ENCODE peak calls at places on chromosome 6, in seven cellular contexts. B is RWPE2; W is foreskin keratinocyte; Z is adrenal gland; L is tibial nerve; M is CD4-positive, alpha-beta T cell; Q is upper lobe of right lung. R is an unnamed sample. For H3K27me3, the result is how much of the 10 kb centered on the place peaks cover.

GRCh38 chr6:134853111-134854055 is 96.5 kb downstream of the ALDH8A1 start:
- DNase-seq in B (no peak), W (peak), Z (no peak), L (no peak), M (no peak), Q (no peak), R (peak)

GRCh38 chr6:142457638-142458406 is 156.0 kb downstream of the ADGRG6 start:
- DNase-seq in B (no peak), W (no peak), Z (no peak), L (no peak), M (no peak), Q (no peak), R (no peak)

GRCh38 chr6:41878246-41878645 is 16.9 kb downstream of the USP49 start:
- DNase-seq in B (no peak), W (peak), Z (no peak), L (no peak), M (no peak), Q (no peak), R (peak)

GRCh38 chr6:137779982-137780381 is 87.1 kb upstream of the TNFAIP3 start:
- DNase-seq in B (no peak), W (no peak), Z (no peak), L (no peak), M (no peak), Q (no peak), R (no peak)

GRCh38 chr6:50966532-50966931 is 147.9 kb downstream of the TFAP2B start:
- DNase-seq in B (no peak), W (no peak), Z (no peak), L (no peak), M (no peak), Q (no peak), R (no peak)

GRCh38 chr6:167687035-167687720 is 139.5 kb upstream of the AFDN start:
- DNase-seq in B (no peak), W (no peak), Z (no peak), L (no peak), M (no peak), Q (no peak), R (no peak)

GRCh38 chr6:36252005-36252404 is 17.9 kb upstream of the PNPLA1 start:
- DNase-seq in B (no peak), W (no peak), Z (no peak), L (no peak), M (no peak), Q (no peak), R (no peak)

GRCh38 chr6:164095056-164095455 is 680.5 kb downstream of the QKI start:
- DNase-seq in B (no peak), W (no peak), Z (no peak), L (no peak), M (no peak), Q (no peak), R (no peak)

GRCh38 chr6:169950558-169950957 is 199.1 kb downstream of the ERMARD start:
- DNase-seq in B (no peak), W (no peak), Z (peak), L (no peak), M (peak), Q (no peak), R (no peak)

GRCh38 chr6:7042654-7043545 is 64.9 kb upstream of the RREB1 start:
- DNase-seq in B (no peak), W (no peak), Z (no peak), L (no peak), M (no peak), Q (no peak), R (peak)

GRCh38 chr6:15351631-15352030 is 105.8 kb downstream of the JARID2 start:
- DNase-seq in B (no peak), W (peak), Z (peak), L (peak), M (no peak), Q (no peak), R (peak)

GRCh38 chr6:38068854-38069253 is 249.3 kb downstream of the ZFAND3 start:
- DNase-seq in B (no peak), W (no peak), Z (peak), L (peak), M (no peak), Q (no peak), R (no peak)

GRCh38 chr6:15355683-15356099 is 109.8 kb downstream of the JARID2 start:
- DNase-seq in B (no peak), W (no peak), Z (no peak), L (no peak), M (no peak), Q (no peak), R (no peak)

GRCh38 chr6:29510202-29510601 is 22.4 kb upstream of the MAS1L start:
- DNase-seq in B (no peak), W (no peak), Z (peak), L (no peak), M (no peak), Q (no peak), R (no peak)
- TF ChIP-seq CTCF in B (no peak), W (peak), Z (no peak), L (no peak), M (no peak), Q (no peak), R (peak)

DNA sequence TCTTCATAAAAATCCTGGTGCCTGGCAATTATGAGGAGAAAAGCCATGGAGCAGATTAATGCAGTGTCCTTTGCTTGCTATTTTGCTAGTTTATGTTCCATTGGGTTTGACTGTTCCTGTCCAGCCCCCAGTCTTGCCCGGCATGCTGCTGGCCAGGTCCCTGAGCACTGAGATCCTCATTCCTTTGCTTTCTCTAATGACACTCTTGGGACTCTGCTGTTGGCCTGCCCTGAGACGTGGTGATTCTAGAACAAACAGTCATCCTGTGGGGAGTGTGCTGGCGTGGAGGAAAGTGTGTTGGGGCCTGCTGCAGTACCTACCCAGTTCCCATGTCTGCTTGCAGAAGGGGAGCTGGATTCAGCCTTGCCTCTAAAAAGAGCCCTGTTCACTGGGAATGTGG is 4.1 kb downstream of the MLN start:
- DNase-seq in B (no peak), W (no peak), Z (no peak), L (no peak), M (no peak), Q (no peak), R (no peak)
- H3K27me3 ChIP-seq in B (under half), W (under half), Z (under half), L (half or more), M (under half), Q (under half), R (under half)

GRCh38 chr6:26568601-26569432 is 27.9 kb upstream of the ABT1 start:
- DNase-seq in B (no peak), W (peak), Z (peak), L (peak), M (peak), Q (peak), R (peak)

GRCh38 chr6:26575494-26575939 is 21.2 kb upstream of the ABT1 start:
- DNase-seq in B (no peak), W (peak), Z (no peak), L (no peak), M (no peak), Q (no peak), R (peak)

GRCh38 chr6:26570027-26570809 is 26.5 kb upstream of the ABT1 start:
- DNase-seq in B (no peak), W (no peak), Z (no peak), L (no peak), M (no peak), Q (no peak), R (no peak)

GRCh38 chr6:26569433-26569764 is 27.4 kb upstream of the ABT1 start:
- DNase-seq in B (no peak), W (no peak), Z (no peak), L (no peak), M (no peak), Q (no peak), R (no peak)

DNA sequence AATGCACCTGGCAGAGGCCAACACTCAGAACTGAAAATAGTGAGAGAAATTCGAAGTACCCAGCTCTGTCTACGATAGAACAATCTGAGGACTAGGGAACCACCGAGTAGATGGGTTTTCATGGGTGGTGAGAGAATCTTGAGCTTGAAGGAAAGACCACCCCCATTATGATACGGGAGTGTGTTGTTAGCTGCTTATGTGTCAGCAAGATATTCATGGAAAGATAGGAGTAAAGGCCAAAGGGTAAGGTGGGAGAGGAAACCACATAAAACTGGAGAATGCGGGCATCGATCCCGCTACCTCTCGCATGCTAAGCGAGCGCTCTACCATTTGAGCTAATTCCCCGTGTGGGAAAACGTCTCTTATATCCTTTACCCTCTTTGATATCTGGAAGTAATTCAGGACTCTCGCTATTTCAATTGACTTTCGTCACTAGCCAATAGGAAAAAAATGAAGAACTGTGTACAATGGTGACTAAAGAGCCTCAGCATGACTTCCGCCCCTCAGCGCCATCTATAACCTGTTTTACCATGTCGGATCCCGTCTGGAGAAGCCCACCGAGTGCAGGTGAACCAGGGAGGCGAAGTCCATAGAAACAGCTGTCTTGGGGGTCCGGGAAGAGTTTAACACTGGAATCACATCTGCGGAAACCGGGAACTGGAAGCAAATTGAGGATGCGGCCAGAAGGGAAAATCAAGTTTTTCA is 25.0 kb upstream of the ABT1 start:
- DNase-seq in B (peak), W (peak), Z (peak), L (peak), M (no peak), Q (no peak), R (peak)
- H3K27ac ChIP-seq in B (peak), W (no peak), Z (peak), L (no peak), M (no peak), Q (peak), R (peak)

GRCh38 chr6:86706449-86706848 is 230.9 kb upstream of the HTR1E start:
- DNase-seq in B (no peak), W (no peak), Z (no peak), L (no peak), M (no peak), Q (no peak), R (no peak)
- TF ChIP-seq CTCF in B (no peak), W (no peak), Z (no peak), L (no peak), M (no peak), Q (no peak), R (no peak)

GRCh38 chr6:4774296-4774695 is 1.9 kb upstream of the CDYL start:
- DNase-seq in B (no peak), W (no peak), Z (no peak), L (no peak), M (no peak), Q (no peak), R (no peak)
- H3K27me3 ChIP-seq in B (under half), W (under half), Z (under half), L (under half), M (under half), Q (under half), R (under half)

DNA sequence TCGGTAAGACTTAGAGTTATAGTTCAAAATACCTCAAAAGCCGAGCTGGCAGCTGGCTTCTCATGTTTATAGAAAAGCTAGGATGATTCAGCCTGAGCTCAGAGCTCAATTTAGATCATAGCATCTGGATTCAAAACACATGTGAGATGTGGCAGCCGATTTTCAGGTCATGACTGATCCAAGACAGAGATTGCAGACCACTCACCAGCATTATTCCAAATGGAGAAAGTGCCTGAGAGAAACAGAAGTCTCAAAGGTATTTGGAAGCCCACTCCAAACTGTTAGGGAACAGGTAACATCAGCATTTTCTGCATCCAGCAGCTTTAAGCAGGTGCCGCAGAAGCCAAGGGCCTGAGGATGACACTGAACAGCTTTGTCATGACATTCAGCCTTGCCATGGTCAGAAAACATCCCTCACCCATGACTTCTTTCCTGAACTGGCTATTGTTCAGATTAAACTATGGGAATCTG is 102.2 kb downstream of the BACH2 start:
- DNase-seq in B (no peak), W (peak), Z (peak), L (no peak), M (no peak), Q (no peak), R (peak)
- H3K27ac ChIP-seq in B (no peak), W (peak), Z (no peak), L (no peak), M (peak), Q (no peak), R (no peak)

GRCh38 chr6:109788687-109789086 is 97.6 kb downstream of the FIG4 start:
- DNase-seq in B (no peak), W (no peak), Z (peak), L (no peak), M (no peak), Q (no peak), R (no peak)

GRCh38 chr6:109781001-109781400 is 89.9 kb downstream of the FIG4 start:
- DNase-seq in B (no peak), W (no peak), Z (no peak), L (no peak), M (no peak), Q (no peak), R (no peak)

GRCh38 chr6:109782401-109783046 is 91.4 kb downstream of the FIG4 start:
- DNase-seq in B (no peak), W (no peak), Z (no peak), L (no peak), M (no peak), Q (no peak), R (no peak)

GRCh38 chr6:109787312-109787711 is 96.2 kb downstream of the FIG4 start:
- DNase-seq in B (no peak), W (no peak), Z (no peak), L (no peak), M (no peak), Q (no peak), R (no peak)

GRCh38 chr6:109783245-109783990 is 92.3 kb downstream of the FIG4 start:
- DNase-seq in B (no peak), W (no peak), Z (peak), L (no peak), M (no peak), Q (no peak), R (no peak)
- TF ChIP-seq CTCF in B (no peak), W (peak), Z (peak), L (no peak), M (no peak), Q (peak), R (peak)

GRCh38 chr6:33185190-33185589 is 7.1 kb downstream of the COL11A2 start:
- DNase-seq in B (no peak), W (no peak), Z (no peak), L (no peak), M (no peak), Q (no peak), R (no peak)
- H3K27me3 ChIP-seq in B (under half), W (under half), Z (under half), L (under half), M (under half), Q (under half), R (under half)

R was measured in brain microvascular endothelial cell.